ENCODE peak calls at places on chromosome 19, in four cellular contexts. L, D, F and V are unnamed samples.

GRCh38 chr19:17220207-17220758 is 5.1 kb downstream of the USE1 start:
- DNase-seq in L (no peak), D (no peak), F (peak; percentile 63), V (no peak)

GRCh38 chr19:2202366-2202765 is 33.8 kb downstream of the PLEKHJ1 start:
- DNase-seq in L (no peak), D (no peak), F (no peak), V (no peak)

GRCh38 chr19:55091955-55092354 is 16.3 kb downstream of the EPS8L1 start:
- DNase-seq in L (no peak), D (no peak), F (no peak), V (no peak)

GRCh38 chr19:55257461-55258411 is 1.1 kb downstream of the PPP6R1 start:
- DNase-seq in L (no peak), D (no peak), F (no peak), V (no peak)

GRCh38 chr19:10551698-10552301 is 8.1 kb downstream of the ATG4D start:
- DNase-seq in L (no peak), D (no peak), F (no peak), V (no peak)

GRCh38 chr19:46849610-46850009 is 1.0 kb downstream of the AP2S1 start:
- DNase-seq in L (no peak), D (no peak), F (no peak), V (peak; percentile 72)

GRCh38 chr19:48724796-48725753 is 5.5 kb upstream of the MAMSTR start:
- DNase-seq in L (peak; percentile 93), D (no peak), F (peak; percentile 71), V (no peak)

GRCh38 chr19:57664269-57665127 is 4.2 kb upstream of the ZSCAN4 start:
- DNase-seq in L (peak; percentile 40), D (peak; percentile 39), F (peak; percentile 27), V (no peak)

GRCh38 chr19:10106100-10106936 is at the start of gene PPAN:
- DNase-seq in L (peak; percentile 99), D (peak; percentile 95), F (peak; percentile 92), V (peak; percentile 97)

DNA sequence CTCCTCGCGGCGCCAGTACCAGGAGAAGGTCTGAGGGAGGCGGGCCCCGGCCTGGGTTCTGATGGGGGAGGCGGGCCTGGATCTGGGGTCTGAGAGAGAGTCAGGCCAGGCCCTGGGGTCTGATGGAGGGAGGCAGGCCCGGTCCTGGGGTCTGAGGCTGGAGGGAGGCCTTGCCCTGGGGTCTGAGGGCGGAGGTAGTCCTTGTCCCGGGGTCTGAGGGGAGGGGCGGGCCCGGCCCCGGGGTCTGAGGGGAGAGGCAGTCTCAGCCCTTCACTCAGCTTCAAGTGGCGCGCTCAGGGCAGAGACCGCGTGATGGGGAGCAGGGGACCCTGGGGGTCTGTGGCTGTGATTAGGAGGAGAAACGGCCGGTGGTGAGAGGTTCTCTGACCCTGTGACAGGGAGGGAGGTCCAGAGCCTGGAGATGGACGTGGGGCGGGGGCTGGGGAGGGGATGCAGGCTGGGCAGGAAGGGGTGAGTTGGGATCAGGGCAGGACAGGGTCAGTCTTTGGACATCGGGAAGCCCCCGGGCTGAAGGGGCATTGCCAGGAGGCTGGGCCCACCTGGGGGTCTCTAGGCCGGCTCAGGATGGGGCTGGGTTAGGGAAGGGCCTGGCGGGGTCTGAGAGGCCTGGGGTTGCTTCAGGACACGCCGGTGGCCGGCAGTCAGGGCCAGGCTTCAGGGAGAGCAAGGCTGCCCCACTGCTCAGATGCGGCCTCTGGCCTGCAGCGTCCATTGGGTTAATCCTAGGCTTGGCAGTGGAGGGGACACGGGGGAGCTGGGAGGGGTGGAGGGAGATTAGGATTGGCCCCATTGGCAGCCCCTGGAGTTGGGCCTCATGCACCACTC is 18.7 kb downstream of the HCN2 start:
- DNase-seq in L (no peak), D (no peak), F (no peak), V (no peak)
- H3K27ac ChIP-seq in L (no peak overlapping the region), D (no peak overlapping the region), F (no peak overlapping the region), V (no peak overlapping the region)

DNA sequence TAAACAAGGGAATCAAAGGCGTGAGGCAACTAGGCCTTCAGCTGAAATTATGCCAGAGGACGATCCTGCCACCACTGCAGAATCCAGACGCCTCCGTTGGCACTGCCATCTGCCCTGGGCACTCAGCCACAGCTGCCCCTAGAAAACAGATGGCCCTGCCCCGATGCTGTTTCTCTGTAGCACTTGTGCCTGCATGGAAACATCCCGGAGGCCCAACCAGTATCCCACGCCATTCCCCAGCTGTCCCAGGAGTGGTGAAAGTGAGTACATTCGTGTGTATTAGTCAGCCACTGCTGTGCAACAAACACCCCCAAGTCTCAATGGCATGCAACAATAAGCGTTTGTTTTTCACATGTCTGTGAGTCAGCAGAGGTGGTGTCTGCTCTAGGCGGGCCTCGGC is 8.9 kb upstream of the CRTC1 start:
- DNase-seq in L (peak; percentile 72), D (no peak), F (peak; percentile 27), V (no peak)
- H3K4me3 ChIP-seq in L (no peak overlapping the region), D (no peak overlapping the region), F (no peak overlapping the region), V (no peak overlapping the region)

DNA sequence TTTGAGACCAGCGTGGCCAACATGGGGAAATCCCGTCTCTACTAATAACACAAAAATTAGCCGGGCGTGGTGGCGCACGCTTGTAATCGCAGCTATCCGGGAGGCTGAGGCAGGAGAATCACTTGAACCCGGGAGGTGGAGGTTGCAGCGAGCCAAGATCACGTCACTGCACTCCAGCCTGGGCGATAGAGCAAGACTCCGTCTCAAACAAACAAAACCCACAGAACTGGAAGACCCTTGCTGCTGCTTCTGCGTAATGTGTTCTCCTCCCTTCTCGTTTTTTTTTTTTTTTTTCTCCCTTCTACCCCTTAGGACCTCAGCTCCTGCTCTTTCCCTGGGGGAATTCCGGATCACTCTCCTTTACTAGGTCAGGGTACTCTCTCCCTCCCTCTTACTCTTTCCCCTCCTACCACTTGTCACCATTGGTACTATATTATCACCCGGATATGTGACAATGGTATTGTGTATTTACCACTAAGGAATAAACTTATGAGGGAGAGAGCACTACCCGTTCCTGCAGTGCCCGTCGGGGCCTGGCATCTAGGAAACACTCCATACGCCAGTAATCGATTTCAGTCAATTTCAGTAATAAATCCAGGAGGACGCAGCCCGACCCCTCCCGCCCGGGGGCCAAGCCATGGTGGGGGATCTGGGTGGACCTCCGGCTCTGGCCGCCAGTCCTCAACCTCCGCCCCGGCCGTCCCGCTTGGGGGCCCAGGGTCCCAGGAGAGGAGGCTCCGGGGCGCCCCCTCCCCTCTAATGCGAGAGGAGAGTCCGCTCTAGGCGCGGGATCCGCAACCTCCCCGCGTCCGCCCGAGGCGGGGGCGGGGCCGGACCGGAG is 423 bp upstream of the GARRE1 start:
- DNase-seq in L (peak; percentile 90), D (peak; percentile 66), F (no peak), V (peak; percentile 83)
- TF ChIP-seq CTCF in L (no peak), D (peak; percentile 50), F (no peak), V (no peak)

GRCh38 chr19:1113278-1113985 is 9.6 kb downstream of the GPX4 start:
- DNase-seq in L (peak; percentile 97), D (peak; percentile 89), F (peak; percentile 77), V (peak; percentile 96)
- H3K27ac ChIP-seq in L (peak overlapping the region; percentile 67), D (peak overlapping the region; percentile 80), F (peak overlapping the region; percentile 34), V (peak overlapping the region; percentile 56)